ENCODE peak calls at places on chromosomes 12 and 14, in ten cellular contexts. W is heart right ventricle; X is psoas muscle; B is ascending aorta; F is CD4-positive, alpha-beta T cell; A is fibroblast of pulmonary artery; H is HFF-Myc; U is neural crest cell; K is endodermal cell; G is breast epithelium. I is an unnamed sample.

GRCh38 chr12:124442772-124443445 is 124.5 kb downstream of the NCOR2 start:
- DNase-seq in X (no peak), W (peak), H (no peak), F (no peak), G (no peak), B (no peak), A (peak), U (no peak), K (no peak), I (no peak)

GRCh38 chr12:57836442-57837375 is 9.8 kb downstream of the CTDSP2 start:
- DNase-seq in U (no peak), X (peak), W (peak), B (no peak), A (peak), K (peak), F (no peak), G (peak), H (peak), I (no peak)

GRCh38 chr14:104870368-104871144 is 5.5 kb downstream of the CEP170B start:
- DNase-seq in B (no peak), U (no peak), W (peak), X (peak), A (no peak), H (no peak), F (peak), G (no peak), K (peak), I (no peak)

GRCh38 chr14:55303646-55304277 is 32.5 kb downstream of the FBXO34 start:
- DNase-seq in F (no peak), W (no peak), U (no peak), X (no peak), K (no peak), B (no peak), A (peak), H (no peak), G (no peak), I (no peak)

GRCh38 chr14:101828038-101828437 is 66.5 kb downstream of the PPP2R5C start:
- DNase-seq in K (no peak), A (peak), F (no peak), U (no peak), H (no peak), W (no peak), X (no peak), G (no peak), B (no peak), I (no peak)

GRCh38 chr14:30894923-30895515 is 20.7 kb downstream of the COCH start:
- DNase-seq in G (no peak), A (no peak), K (no peak), W (no peak), B (no peak), X (no peak), F (no peak), U (no peak), H (no peak), I (no peak)

GRCh38 chr12:109281452-109281851 is 27.6 kb downstream of the FOXN4 start:
- DNase-seq in B (no peak), H (no peak), K (no peak), G (no peak), U (no peak), X (peak), W (no peak), A (no peak), F (no peak), I (no peak)

GRCh38 chr12:67155863-67156262 is 113.3 kb upstream of the CAND1 start:
- DNase-seq in G (no peak), X (no peak), A (peak), H (no peak), W (no peak), F (no peak), B (no peak), U (no peak), K (no peak), I (no peak)

GRCh38 chr14:103543721-103544626 is 15.0 kb downstream of the TRMT61A start:
- DNase-seq in G (no peak), K (no peak), X (peak), B (no peak), H (no peak), W (peak), F (no peak), U (no peak), A (no peak), I (no peak)
- TF ChIP-seq CTCF in G (no peak), K (no peak), X (no peak), B (no peak), H (no peak), W (no peak), F (no peak), U (no peak), A (no peak), I (no peak)

DNA sequence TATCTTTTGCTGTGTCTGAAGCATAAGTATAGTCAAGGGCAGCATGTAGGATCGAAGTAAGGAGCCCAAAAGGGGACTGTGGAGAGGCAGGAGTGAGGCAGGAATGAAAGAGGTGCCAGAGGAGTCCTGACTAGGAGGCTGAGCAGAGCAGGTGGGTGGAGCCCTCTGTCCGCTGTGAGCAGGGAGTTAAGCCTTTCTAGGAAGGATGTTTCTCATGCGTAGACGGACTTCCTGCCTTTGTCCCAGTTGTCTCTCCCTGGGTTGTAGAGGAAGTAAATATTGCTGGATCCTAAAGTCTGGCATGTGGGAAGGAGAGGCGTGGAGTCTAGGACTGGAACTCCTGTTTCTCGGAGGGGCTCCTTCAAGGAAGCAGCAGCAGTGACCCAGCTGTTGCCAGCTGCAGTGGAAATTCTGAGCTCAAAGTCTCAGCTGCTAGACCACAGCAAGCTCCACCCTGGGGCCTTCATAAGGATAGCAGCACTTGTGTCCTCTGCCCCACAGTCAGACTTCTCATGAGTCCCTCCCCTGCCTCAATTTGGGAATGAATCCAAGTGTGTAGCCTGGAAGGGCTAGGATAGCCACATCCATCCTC is 44.0 kb downstream of the RBMS2 start:
- DNase-seq in F (no peak), A (peak), X (peak), G (peak), K (peak), H (peak), W (peak), U (no peak), B (peak), I (no peak)
- TF ChIP-seq CTCF in F (no peak), A (peak), X (no peak), G (no peak), K (no peak), H (no peak), W (no peak), U (no peak), B (no peak), I (no peak)

DNA sequence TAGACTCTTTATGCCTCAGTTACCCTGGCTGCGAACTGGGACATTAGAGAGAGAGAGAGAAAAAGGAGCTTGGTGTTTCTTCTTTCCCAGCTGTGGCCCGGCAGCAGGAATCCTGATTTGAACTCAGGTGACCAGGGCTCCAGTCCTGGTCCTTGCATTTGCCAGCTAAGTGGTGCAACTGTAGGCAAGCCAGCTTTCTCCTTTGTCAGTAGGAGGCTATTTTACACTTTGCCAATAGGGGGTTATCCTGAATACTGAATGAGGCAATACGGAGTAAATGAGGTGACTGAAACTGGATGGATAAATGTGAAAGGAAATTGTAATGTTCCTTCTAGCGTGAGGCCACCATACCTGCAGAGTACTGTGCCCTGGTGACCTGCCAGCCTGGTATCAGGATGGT is 27.8 kb downstream of the KCNA5 start:
- DNase-seq in A (no peak), H (no peak), K (no peak), F (no peak), U (no peak), X (no peak), B (no peak), W (no peak), G (no peak), I (no peak)
- TF ChIP-seq CTCF in A (no peak), H (no peak), K (peak), F (no peak), U (peak), X (no peak), B (no peak), W (no peak), G (no peak), I (no peak)

DNA sequence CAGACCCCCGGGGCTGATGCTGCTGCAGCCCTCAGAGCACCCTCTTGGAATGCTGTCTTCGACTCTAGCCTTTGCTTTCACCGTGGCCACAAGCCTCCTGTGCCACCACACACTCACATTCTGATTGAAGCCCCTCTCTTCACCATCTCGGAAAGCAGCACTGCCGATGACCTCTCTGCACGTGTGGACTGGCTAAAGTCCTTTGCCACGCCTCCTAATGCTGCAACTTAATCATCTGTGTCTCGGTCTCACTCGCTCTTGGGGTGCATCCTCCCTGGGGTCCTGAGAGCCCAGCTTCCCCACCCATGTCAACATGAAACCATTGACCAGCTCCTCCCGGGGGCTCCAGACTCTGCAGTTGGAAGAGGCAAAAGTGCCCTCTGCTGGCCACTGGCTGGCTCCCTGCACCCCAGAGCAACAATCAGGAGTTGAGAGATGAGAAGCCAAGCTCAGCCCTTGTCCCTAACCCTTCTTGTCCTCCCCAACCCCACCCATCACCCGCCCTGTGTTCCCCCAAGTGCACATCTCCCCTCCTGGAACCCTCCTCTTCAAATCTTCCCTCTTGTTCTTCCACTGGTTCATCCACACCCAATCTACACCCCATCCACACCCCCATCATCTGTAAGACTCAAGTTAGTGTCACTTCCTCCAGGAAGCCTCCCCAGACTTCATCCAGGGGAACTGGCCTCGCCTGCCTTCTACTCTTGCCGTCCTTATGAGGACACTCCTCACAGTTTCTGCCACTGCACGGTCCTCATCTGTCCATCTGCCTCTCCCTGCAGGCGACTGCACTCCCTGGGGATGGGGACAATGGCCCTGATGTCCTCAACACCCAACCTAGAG is 23.6 kb upstream of the FAM181A start:
- DNase-seq in F (no peak), U (peak), G (no peak), H (no peak), K (peak), A (no peak), B (no peak), W (no peak), X (no peak), I (no peak)
- TF ChIP-seq CTCF in F (no peak), U (peak), G (no peak), H (peak), K (peak), A (peak), B (no peak), W (no peak), X (peak), I (no peak)

I was measured in omental fat pad.